ENCODE peak calls at places on chromosomes 12 and 14, in eight cellular contexts. One of them, this sample, is unnamed.

GRCh38 chr14:100221419-100222218 is 17.3 kb upstream of the YY1 start:
- DNase-seq in ELR: peak; percentile 64
- DNase-seq in SJSA1: no peak
- DNase-seq in HT1080: peak; percentile 38
- DNase-seq in RPMI8226: peak; percentile 70
- DNase-seq in hippocampal formation: no peak
- DNase-seq in left ventricle myocardium inferior: peak; percentile 39
- DNase-seq in HTR-8/SVneo: no peak
- DNase-seq in this sample: peak; percentile 55

GRCh38 chr14:36069535-36069900 is 107.0 kb downstream of the PTCSC3 start:
- DNase-seq in ELR: peak; percentile 37
- DNase-seq in left ventricle myocardium inferior: no peak
- DNase-seq in hippocampal formation: peak; percentile 41
- DNase-seq in HTR-8/SVneo: no peak
- DNase-seq in RPMI8226: peak; percentile 47
- DNase-seq in SJSA1: peak; percentile 55
- DNase-seq in HT1080: peak; percentile 63
- DNase-seq in this sample: peak; percentile 70

GRCh38 chr14:77714926-77715325 is 7.0 kb downstream of the SLIRP start:
- DNase-seq in hippocampal formation: no peak
- DNase-seq in RPMI8226: no peak
- DNase-seq in SJSA1: no peak
- DNase-seq in ELR: no peak
- DNase-seq in left ventricle myocardium inferior: no peak
- DNase-seq in HTR-8/SVneo: no peak
- DNase-seq in HT1080: no peak
- DNase-seq in this sample: no peak

GRCh38 chr14:55794655-55795583 is 214.9 kb downstream of the KTN1 start:
- DNase-seq in HTR-8/SVneo: no peak
- DNase-seq in SJSA1: peak; percentile 61
- DNase-seq in hippocampal formation: no peak
- DNase-seq in RPMI8226: no peak
- DNase-seq in left ventricle myocardium inferior: no peak
- DNase-seq in ELR: peak; percentile 50
- DNase-seq in HT1080: peak; percentile 64
- DNase-seq in this sample: peak; percentile 92

GRCh38 chr14:65332141-65332871 is 80.2 kb upstream of the FUT8 start:
- DNase-seq in SJSA1: no peak
- DNase-seq in hippocampal formation: no peak
- DNase-seq in HT1080: peak; percentile 21
- DNase-seq in left ventricle myocardium inferior: no peak
- DNase-seq in RPMI8226: peak; percentile 49
- DNase-seq in HTR-8/SVneo: no peak
- DNase-seq in ELR: peak; percentile 48
- DNase-seq in this sample: peak; percentile 29

GRCh38 chr12:53758081-53758769 is 6.4 kb upstream of the CISTR start:
- DNase-seq in left ventricle myocardium inferior: no peak
- DNase-seq in SJSA1: no peak
- DNase-seq in RPMI8226: no peak
- DNase-seq in HT1080: no peak
- DNase-seq in hippocampal formation: no peak
- DNase-seq in ELR: no peak
- DNase-seq in HTR-8/SVneo: no peak
- DNase-seq in this sample: no peak

GRCh38 chr12:104427547-104427938 is 29.2 kb upstream of the CHST11 start:
- DNase-seq in left ventricle myocardium inferior: no peak
- DNase-seq in ELR: no peak
- DNase-seq in HT1080: no peak
- DNase-seq in HTR-8/SVneo: no peak
- DNase-seq in hippocampal formation: no peak
- DNase-seq in SJSA1: no peak
- DNase-seq in RPMI8226: no peak
- DNase-seq in this sample: no peak

GRCh38 chr14:100524233-100524932 is 62.8 kb downstream of the BEGAIN start:
- DNase-seq in HT1080: no peak
- DNase-seq in left ventricle myocardium inferior: peak; percentile 1
- DNase-seq in RPMI8226: no peak
- DNase-seq in ELR: no peak
- DNase-seq in hippocampal formation: no peak
- DNase-seq in SJSA1: peak; percentile 22
- DNase-seq in HTR-8/SVneo: no peak
- DNase-seq in this sample: no peak

GRCh38 chr12:54603872-54604271 is 15.4 kb upstream of the PPP1R1A start:
- DNase-seq in left ventricle myocardium inferior: no peak
- DNase-seq in ELR: no peak
- DNase-seq in HT1080: no peak
- DNase-seq in hippocampal formation: no peak
- DNase-seq in HTR-8/SVneo: no peak
- DNase-seq in SJSA1: no peak
- DNase-seq in RPMI8226: no peak
- DNase-seq in this sample: no peak

GRCh38 chr12:120614873-120615272 is 25.6 kb upstream of the CABP1 start:
- DNase-seq in HTR-8/SVneo: no peak
- DNase-seq in HT1080: no peak
- DNase-seq in ELR: no peak
- DNase-seq in left ventricle myocardium inferior: no peak
- DNase-seq in RPMI8226: no peak
- DNase-seq in hippocampal formation: no peak
- DNase-seq in SJSA1: no peak
- DNase-seq in this sample: no peak

GRCh38 chr14:68656452-68656851 is 136.4 kb downstream of the ZFP36L1 start:
- DNase-seq in hippocampal formation: no peak
- DNase-seq in SJSA1: no peak
- DNase-seq in left ventricle myocardium inferior: no peak
- DNase-seq in HT1080: no peak
- DNase-seq in HTR-8/SVneo: no peak
- DNase-seq in RPMI8226: no peak
- DNase-seq in ELR: no peak
- DNase-seq in this sample: no peak

GRCh38 chr12:26666286-26666685 is 166.7 kb downstream of the ITPR2 start:
- DNase-seq in ELR: no peak
- DNase-seq in hippocampal formation: no peak
- DNase-seq in HT1080: no peak
- DNase-seq in left ventricle myocardium inferior: no peak
- DNase-seq in RPMI8226: no peak
- DNase-seq in HTR-8/SVneo: no peak
- DNase-seq in SJSA1: no peak
- DNase-seq in this sample: no peak

GRCh38 chr12:61654698-61655097 is 605.5 kb upstream of the USP15 start:
- DNase-seq in HT1080: peak; percentile 55
- DNase-seq in HTR-8/SVneo: no peak
- DNase-seq in hippocampal formation: no peak
- DNase-seq in SJSA1: no peak
- DNase-seq in left ventricle myocardium inferior: no peak
- DNase-seq in RPMI8226: no peak
- DNase-seq in ELR: no peak
- DNase-seq in this sample: peak; percentile 45

GRCh38 chr12:67884596-67884995 is 104.7 kb upstream of the IFNG-AS1 start:
- DNase-seq in ELR: no peak
- DNase-seq in HTR-8/SVneo: no peak
- DNase-seq in HT1080: no peak
- DNase-seq in left ventricle myocardium inferior: no peak
- DNase-seq in RPMI8226: no peak
- DNase-seq in SJSA1: no peak
- DNase-seq in hippocampal formation: no peak
- DNase-seq in this sample: no peak